ENCODE peak calls at places on chromosomes 13 and 19, in five cellular contexts. I is fibroblast of mammary gland, J is cardiac muscle cell, W is K562, Q is astrocyte of the cerebellum. O is an unnamed sample.

GRCh38 chr13:27359203-27359821 is 65.1 kb upstream of the GTF3A start:
- DNase-seq in I (peak; percentile 62), J (peak; percentile 77), W (peak; percentile 33), Q (peak; percentile 57), O (no peak)

GRCh38 chr13:46553521-46553885 is 533 bp downstream of the LRCH1 start:
- DNase-seq in I (no peak), J (peak; percentile 34), W (peak; percentile 45), Q (no peak), O (no peak)

GRCh38 chr13:64662887-64663593 is 2567.1 kb downstream of the PCDH9 start:
- DNase-seq in I (no peak), J (no peak), W (no peak), Q (no peak), O (no peak)

GRCh38 chr19:1526979-1527649 is 3.2 kb downstream of the PLK5 start:
- DNase-seq in I (no peak), J (no peak), W (no peak), Q (no peak), O (no peak)

GRCh38 chr13:43057653-43058317 is 34.4 kb downstream of the DNAJC15 start:
- DNase-seq in I (no peak), J (no peak), W (no peak), Q (peak; percentile 53), O (no peak)

GRCh38 chr13:31769581-31769980 is 30.3 kb downstream of the RXFP2 start:
- DNase-seq in I (peak; percentile 68), J (no peak), W (no peak), Q (no peak), O (no peak)

GRCh38 chr13:42524487-42525034 is 49.4 kb upstream of the TNFSF11 start:
- DNase-seq in I (peak; percentile 56), J (no peak), W (no peak), Q (peak; percentile 3), O (no peak)

GRCh38 chr19:58352760-58353671 is at the start of gene A1BG:
- DNase-seq in I (no peak), J (no peak), W (no peak), Q (no peak), O (no peak)

GRCh38 chr13:25902946-25903345 is 148.9 kb downstream of the SHISA2 start:
- DNase-seq in I (no peak), J (no peak), W (no peak), Q (no peak), O (no peak)

GRCh38 chr19:49855676-49856573 is 5.0 kb downstream of the PTOV1 start:
- DNase-seq in I (no peak), J (no peak), W (no peak), Q (no peak), O (no peak)

GRCh38 chr13:45325806-45326205 is 15.2 kb downstream of the TPT1 start:
- DNase-seq in I (peak; percentile 95), J (peak; percentile 84), W (no peak), Q (no peak), O (no peak)

GRCh38 chr19:46412034-46412982 is 1.1 kb downstream of the CCDC8 start:
- DNase-seq in I (no peak), J (peak; percentile 54), W (peak; percentile 37), Q (no peak), O (no peak)

GRCh38 chr13:46571189-46571901 is 18.4 kb downstream of the LRCH1 start:
- DNase-seq in I (peak; percentile 25), J (no peak), W (no peak), Q (peak; percentile 50), O (no peak)

GRCh38 chr19:32876919-32877285 is 7.3 kb upstream of the SLC7A9 start:
- DNase-seq in I (peak; percentile 40), J (no peak), W (no peak), Q (peak; percentile 29), O (peak; percentile 53)

GRCh38 chr13:75761373-75761772 is 125.2 kb downstream of the LMO7 start:
- DNase-seq in I (no peak), J (no peak), W (no peak), Q (no peak), O (no peak)

GRCh38 chr19:49020931-49021895 is 2.9 kb downstream of the CGB3 start:
- DNase-seq in I (peak; percentile 70), J (peak; percentile 25), W (no peak), Q (no peak), O (no peak)

GRCh38 chr13:33032037-33032625 is 15.9 kb downstream of the KL start:
- DNase-seq in I (peak; percentile 86), J (no peak), W (no peak), Q (no peak), O (no peak)

GRCh38 chr19:35363711-35364425 is 5.6 kb downstream of the FFAR3 start:
- DNase-seq in I (no peak), J (no peak), W (peak; percentile 4), Q (no peak), O (no peak)

GRCh38 chr13:51816604-51817254 is 12.8 kb upstream of the DHRS12 start:
- DNase-seq in I (no peak), J (no peak), W (peak; percentile 38), Q (no peak), O (no peak)

GRCh38 chr13:32426191-32426980 is 1.5 kb downstream of the N4BP2L1 start:
- DNase-seq in I (no peak), J (no peak), W (no peak), Q (no peak), O (no peak)

GRCh38 chr13:101474419-101474957 is 22.0 kb downstream of the ITGBL1 start:
- DNase-seq in I (peak; percentile 90), J (peak; percentile 12), W (no peak), Q (peak; percentile 95), O (peak; percentile 76)
- TF ChIP-seq CTCF in I (peak; percentile 59), J (peak; percentile 67), W (no peak), Q (peak; percentile 79), O (peak; percentile 55)

DNA sequence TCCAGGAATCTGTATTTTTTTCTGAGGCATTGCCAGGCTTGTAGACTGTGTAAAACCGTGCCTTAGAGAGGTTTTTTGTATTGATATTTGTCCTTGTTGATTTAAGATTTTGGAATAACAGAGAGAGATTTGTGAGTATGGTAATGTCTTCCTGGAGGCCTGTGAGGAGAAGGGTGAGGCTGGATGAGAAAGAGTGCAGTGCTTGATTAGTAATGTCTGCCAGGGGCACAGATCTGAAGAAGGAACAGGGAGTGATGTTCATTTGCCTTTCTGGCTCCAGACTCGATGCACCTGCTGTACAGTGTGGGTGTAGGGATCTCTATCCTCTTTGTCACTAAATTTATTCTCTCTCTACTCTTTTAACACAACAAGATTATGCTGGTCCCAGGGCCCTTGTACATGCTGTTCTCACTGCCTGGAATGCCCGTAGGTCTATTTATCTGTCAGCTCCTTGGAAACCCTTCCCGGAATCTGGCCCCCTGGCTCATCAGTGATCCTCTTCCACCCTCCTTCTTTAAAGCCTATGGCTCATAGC is 4.3 kb downstream of the FIZ1 start:
- DNase-seq in I (no peak), J (no peak), W (no peak), Q (no peak), O (no peak)
- H3K4me3 ChIP-seq in I (no peak overlapping the region), J (no peak overlapping the region), W (no peak overlapping the region), Q (no peak overlapping the region), O (no peak overlapping the region)

GRCh38 chr19:33953592-33953991 is 156.9 kb downstream of the KCTD15 start:
- DNase-seq in I (no peak), J (no peak), W (no peak), Q (no peak), O (no peak)
- TF ChIP-seq CTCF in I (no peak), J (no peak), W (peak; percentile 16), Q (no peak), O (no peak)

DNA sequence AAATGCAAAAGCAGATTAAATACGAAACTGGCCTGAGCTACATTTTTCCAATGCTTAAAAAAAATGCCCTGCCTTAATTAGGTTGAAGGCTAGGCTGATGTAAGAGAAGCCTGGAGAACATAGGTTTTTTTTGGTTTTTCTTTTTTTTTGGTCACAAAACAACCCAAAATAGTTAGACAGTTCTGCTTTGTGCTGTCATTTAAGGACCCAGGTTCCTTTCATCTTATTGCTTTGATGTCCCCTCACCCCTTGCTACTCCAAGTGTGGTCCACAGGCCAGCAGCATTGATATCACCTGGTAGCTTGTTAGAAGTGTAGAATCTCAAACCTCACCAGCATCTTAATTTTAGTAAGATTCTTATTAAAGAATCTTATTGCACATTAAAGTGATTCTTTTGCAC is 14.4 kb downstream of the TDRD3 start:
- DNase-seq in I (no peak), J (no peak), W (no peak), Q (no peak), O (no peak)
- H3K4me3 ChIP-seq in I (no peak overlapping the region), J (no peak overlapping the region), W (no peak overlapping the region), Q (no peak overlapping the region), O (no peak overlapping the region)

GRCh38 chr19:45163156-45163555 is 2.4 kb upstream of the NKPD1 start:
- DNase-seq in I (no peak), J (no peak), W (no peak), Q (no peak), O (no peak)

GRCh38 chr19:45163751-45164150 is 3.0 kb upstream of the NKPD1 start:
- DNase-seq in I (no peak), J (no peak), W (no peak), Q (no peak), O (no peak)

GRCh38 chr19:45160870-45161714 is at the start of gene NKPD1:
- DNase-seq in I (no peak), J (no peak), W (no peak), Q (no peak), O (no peak)

GRCh38 chr19:45162464-45163143 is 1.8 kb upstream of the NKPD1 start:
- DNase-seq in I (no peak), J (no peak), W (no peak), Q (no peak), O (no peak)

DNA sequence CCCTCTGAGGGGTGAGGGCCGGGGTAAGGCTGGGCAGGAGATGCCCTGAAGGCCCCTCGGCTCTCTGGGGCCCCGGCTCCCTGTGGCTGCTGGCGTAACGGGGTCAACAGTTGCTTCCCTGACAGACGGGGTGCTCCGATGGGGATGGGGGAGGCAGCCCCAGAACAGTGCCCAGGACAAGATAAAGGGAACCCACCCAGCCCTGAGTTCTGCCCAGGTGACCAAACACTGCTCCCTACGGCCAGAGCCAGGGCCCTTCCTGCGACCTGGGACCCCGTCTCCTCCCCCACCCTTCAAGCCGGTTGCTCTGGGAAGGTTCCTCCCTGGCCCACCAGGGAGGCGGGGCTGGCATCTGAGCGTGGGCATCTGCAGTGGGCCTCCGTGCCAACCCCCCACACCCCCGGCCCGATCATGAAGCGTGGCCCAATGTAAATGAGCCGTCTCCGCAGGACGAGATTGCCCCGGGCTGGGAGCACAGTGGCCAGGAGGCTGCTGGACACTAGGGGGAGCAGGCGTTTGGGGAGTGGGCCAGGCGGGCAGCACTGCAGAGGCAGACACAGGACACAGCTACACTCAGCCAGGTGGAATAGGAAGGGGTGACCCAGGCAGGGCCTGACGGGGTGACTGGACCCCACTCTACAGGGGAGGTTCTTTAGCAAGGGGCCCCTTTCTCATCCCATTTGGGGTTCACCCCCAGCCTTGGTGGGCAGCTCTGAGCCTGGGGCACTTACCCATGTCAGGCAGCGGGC is 1.1 kb upstream of the NKPD1 start:
- DNase-seq in I (peak; percentile 28), J (peak; percentile 80), W (peak; percentile 54), Q (no peak), O (no peak)
- TF ChIP-seq CTCF in I (peak; percentile 55), J (peak; percentile 74), W (peak; percentile 81), Q (peak; percentile 88), O (peak; percentile 77)

GRCh38 chr19:51421229-51422052 is 4.0 kb upstream of the SIGLEC10 start:
- DNase-seq in I (no peak), J (no peak), W (no peak), Q (no peak), O (no peak)
- H3K4me3 ChIP-seq in I (no peak overlapping the region), J (no peak overlapping the region), W (no peak overlapping the region), Q (no peak overlapping the region), O (no peak overlapping the region)

DNA sequence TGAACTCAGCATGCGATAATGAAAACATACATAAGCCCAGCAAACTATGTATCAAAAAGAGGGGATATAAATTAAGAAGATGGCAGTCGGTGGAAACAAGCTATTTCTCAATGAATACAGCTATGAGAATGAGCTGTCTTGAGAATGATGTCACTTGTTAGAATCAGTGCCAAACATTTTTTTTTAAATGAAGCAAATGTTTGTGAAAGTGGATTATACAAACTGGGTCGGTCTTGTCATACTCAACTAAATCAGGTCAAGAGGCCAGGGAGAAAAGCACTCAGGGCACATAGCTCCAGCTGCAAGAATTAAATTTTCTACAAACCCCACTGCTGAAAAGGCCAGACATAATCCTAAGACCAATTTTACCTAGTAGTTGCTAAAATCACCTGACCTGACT is 1048.3 kb downstream of the SLITRK1 start:
- DNase-seq in I (peak; percentile 42), J (no peak), W (no peak), Q (no peak), O (no peak)
- TF ChIP-seq CTCF in I (no peak), J (no peak), W (no peak), Q (no peak), O (no peak)

O was measured in AG04449.